ENCODE peak calls at places on chromosomes 7 and 10, in nine cellular contexts. M, K, E, Q, J, C, T, N and G are unnamed samples.
A peak's percentile ranks its signal among the peaks of the same experiment; 100 is the strongest.

GRCh38 chr7:28102778-28103177 is 77.8 kb downstream of the JAZF1 start:
- DNase-seq in M (peak; percentile 84), K (peak; percentile 47), E (peak; percentile 25), Q (peak; percentile 62), J (no peak), C (peak; percentile 63), T (peak; percentile 53), N (peak; percentile 29), G (no peak)

GRCh38 chr10:20898851-20899250 is 1.7 kb upstream of the NEBL start:
- DNase-seq in M (no peak), K (no peak), E (no peak), Q (no peak), J (no peak), C (peak; percentile 84), T (peak; percentile 78), N (no peak), G (no peak)

GRCh38 chr7:128166603-128167315 is 74.3 kb upstream of the LEP start:
- DNase-seq in M (no peak), K (peak; percentile 47), E (no peak), Q (no peak), J (no peak), C (peak; percentile 13), T (no peak), N (peak; percentile 44), G (peak; percentile 37)

GRCh38 chr10:118940386-118940785 is 89.1 kb upstream of the NANOS1 start:
- DNase-seq in M (no peak), K (no peak), E (no peak), Q (no peak), J (no peak), C (peak; percentile 23), T (peak; percentile 6), N (no peak), G (no peak)

GRCh38 chr7:13852281-13852968 is 137.0 kb downstream of the ETV1 start:
- DNase-seq in M (no peak), K (no peak), E (no peak), Q (no peak), J (no peak), C (peak; percentile 25), T (peak; percentile 18), N (no peak), G (no peak)

GRCh38 chr10:13880760-13881159 is 294.0 kb downstream of the PRPF18 start:
- DNase-seq in M (no peak), K (no peak), E (no peak), Q (no peak), J (no peak), C (no peak), T (no peak), N (no peak), G (no peak)

GRCh38 chr7:51455948-51456347 is 139.3 kb upstream of the COBL start:
- DNase-seq in M (no peak), K (peak; percentile 43), E (no peak), Q (no peak), J (no peak), C (no peak), T (no peak), N (no peak), G (no peak)

GRCh38 chr7:3034591-3035150 is 9.0 kb downstream of the CARD11 start:
- DNase-seq in M (no peak), K (no peak), E (no peak), Q (no peak), J (no peak), C (no peak), T (no peak), N (no peak), G (no peak)

GRCh38 chr7:139629392-139630082 is 106.1 kb downstream of the CLEC2L start:
- DNase-seq in M (no peak), K (no peak), E (no peak), Q (no peak), J (no peak), C (no peak), T (no peak), N (no peak), G (no peak)

GRCh38 chr7:100090527-100091410 is 2.0 kb downstream of the COPS6 start:
- DNase-seq in M (no peak), K (no peak), E (peak; percentile 24), Q (no peak), J (no peak), C (no peak), T (no peak), N (no peak), G (no peak)

GRCh38 chr7:118511146-118511545 is 286.6 kb downstream of the ANKRD7 start:
- DNase-seq in M (no peak), K (no peak), E (no peak), Q (no peak), J (no peak), C (no peak), T (no peak), N (no peak), G (no peak)

GRCh38 chr10:91345716-91346115 is 64.4 kb upstream of the HECTD2 start:
- DNase-seq in M (peak; percentile 67), K (no peak), E (no peak), Q (no peak), J (no peak), C (no peak), T (peak; percentile 34), N (no peak), G (no peak)

GRCh38 chr7:91034459-91035368 is 229.5 kb upstream of the FZD1 start:
- DNase-seq in M (peak; percentile 63), K (peak; percentile 72), E (peak; percentile 65), Q (peak; percentile 60), J (peak; percentile 57), C (peak; percentile 44), T (no peak), N (peak; percentile 73), G (peak; percentile 69)

GRCh38 chr10:133024711-133025557 is 62.8 kb upstream of the ADGRA1 start:
- DNase-seq in M (no peak), K (no peak), E (no peak), Q (no peak), J (no peak), C (no peak), T (no peak), N (no peak), G (no peak)

GRCh38 chr7:158325530-158326381 is 261.9 kb downstream of the PTPRN2 start:
- DNase-seq in M (no peak), K (peak; percentile 77), E (peak; percentile 75), Q (no peak), J (peak; percentile 16), C (no peak), T (peak; percentile 11), N (peak; percentile 75), G (no peak)

GRCh38 chr10:133132711-133133291 is 27.2 kb upstream of the KNDC1 start:
- DNase-seq in M (no peak), K (no peak), E (no peak), Q (no peak), J (no peak), C (no peak), T (no peak), N (no peak), G (no peak)

GRCh38 chr7:116828281-116828680 is 34.1 kb upstream of the CAPZA2 start:
- DNase-seq in M (no peak), K (no peak), E (no peak), Q (no peak), J (no peak), C (no peak), T (no peak), N (no peak), G (no peak)
- TF ChIP-seq CTCF in M (no peak), K (no peak), E (no peak), Q (no peak), J (no peak), C (no peak), T (no peak), N (no peak), G (no peak)

GRCh38 chr10:8063128-8063908 is 8.8 kb downstream of the GATA3 start:
- DNase-seq in M (no peak), K (no peak), E (no peak), Q (no peak), J (no peak), C (no peak), T (no peak), N (no peak), G (no peak)
- H3K4me1 ChIP-seq in M (peaks cover 2% of the 10 kb centered on the region), K (peaks cover 21% of the 10 kb centered on the region), E (peaks cover 13% of the 10 kb centered on the region), Q (no peaks in the 10 kb centered on the region), J (no peaks in the 10 kb centered on the region), C (no peaks in the 10 kb centered on the region), T (peaks cover 21% of the 10 kb centered on the region), N (peaks cover 11% of the 10 kb centered on the region), G (no peaks in the 10 kb centered on the region)

GRCh38 chr10:110873951-110874350 is 2.2 kb downstream of the PDCD4 start:
- DNase-seq in M (no peak), K (no peak), E (no peak), Q (no peak), J (no peak), C (no peak), T (no peak), N (no peak), G (no peak)
- H3K4me3 ChIP-seq in M (no peak overlapping the region), K (peak overlapping the region; percentile 88), E (peak overlapping the region; percentile 86), Q (peak overlapping the region; percentile 99), J (peak overlapping the region; percentile 79), C (peak overlapping the region; percentile 91), T (peak overlapping the region; percentile 17), N (peak overlapping the region; percentile 72), G (peak overlapping the region; percentile 88)

GRCh38 chr7:24842449-24843241 is 85.4 kb upstream of the GSDME start:
- DNase-seq in M (no peak), K (no peak), E (peak; percentile 23), Q (no peak), J (no peak), C (peak; percentile 28), T (no peak), N (no peak), G (no peak)
- TF ChIP-seq CTCF in M (no peak), K (no peak), E (no peak), Q (no peak), J (no peak), C (no peak), T (no peak), N (no peak), G (no peak)

GRCh38 chr10:62036186-62037081 is 134.9 kb downstream of the ARID5B start:
- DNase-seq in M (no peak), K (no peak), E (peak; percentile 63), Q (no peak), J (no peak), C (peak; percentile 72), T (peak; percentile 66), N (no peak), G (no peak)
- H3K4me1 ChIP-seq in M (peaks cover 19% of the 10 kb centered on the region), K (peaks cover 4% of the 10 kb centered on the region), E (peaks cover 42% of the 10 kb centered on the region), Q (peaks cover 62% of the 10 kb centered on the region), J (peaks cover 37% of the 10 kb centered on the region), C (peaks cover 25% of the 10 kb centered on the region), T (peaks cover 38% of the 10 kb centered on the region), N (peaks cover 54% of the 10 kb centered on the region), G (peaks cover 8% of the 10 kb centered on the region)

GRCh38 chr7:148385009-148385682 is 205.4 kb upstream of the C7orf33 start:
- DNase-seq in M (no peak), K (no peak), E (no peak), Q (no peak), J (no peak), C (no peak), T (no peak), N (no peak), G (no peak)

GRCh38 chr7:148382585-148382984 is 208.0 kb upstream of the C7orf33 start:
- DNase-seq in M (no peak), K (no peak), E (no peak), Q (no peak), J (no peak), C (no peak), T (no peak), N (no peak), G (no peak)

GRCh38 chr7:148383651-148384050 is 206.9 kb upstream of the C7orf33 start:
- DNase-seq in M (no peak), K (no peak), E (no peak), Q (no peak), J (no peak), C (no peak), T (no peak), N (no peak), G (no peak)

GRCh38 chr7:148379693-148380092 is 210.9 kb upstream of the C7orf33 start:
- DNase-seq in M (no peak), K (no peak), E (no peak), Q (no peak), J (no peak), C (no peak), T (no peak), N (no peak), G (no peak)

GRCh38 chr7:148380581-148381419 is 209.8 kb upstream of the C7orf33 start:
- DNase-seq in M (no peak), K (no peak), E (no peak), Q (no peak), J (no peak), C (no peak), T (no peak), N (no peak), G (no peak)
- H3K4me3 ChIP-seq in M (no peak overlapping the region), K (no peak overlapping the region), E (no peak overlapping the region), Q (no peak overlapping the region), J (no peak overlapping the region), C (no peak overlapping the region), T (no peak overlapping the region), N (no peak overlapping the region), G (no peak overlapping the region)